ENCODE peak calls at places on chromosomes 1 and 21, in four cellular contexts. B, X, G and D are unnamed samples.

GRCh38 chr1:111198836-111199235 is 1.6 kb downstream of the DENND2D start:
- DNase-seq in G (peak), X (no peak), B (no peak), D (no peak)

GRCh38 chr21:39373634-39374033 is 24.7 kb upstream of the HMGN1 start:
- DNase-seq in G (peak), B (peak), X (no peak), D (peak)

GRCh38 chr1:44785027-44785376 is 3.0 kb downstream of the BEST4 start:
- DNase-seq in X (no peak), B (no peak), G (no peak), D (no peak)

GRCh38 chr1:201636581-201636980 is 97.7 kb downstream of the NAV1 start:
- DNase-seq in B (no peak), G (no peak), X (no peak), D (no peak)

GRCh38 chr1:25697426-25698220 is 81.0 kb downstream of the MAN1C1 start:
- DNase-seq in B (no peak), X (no peak), G (no peak), D (no peak)

GRCh38 chr1:53057134-53057533 is 4.9 kb upstream of the PODN start:
- DNase-seq in G (no peak), X (no peak), B (no peak), D (no peak)

GRCh38 chr1:20402585-20403422 is 83.2 kb downstream of the CAMK2N1 start:
- DNase-seq in G (no peak), B (no peak), X (no peak), D (no peak)

GRCh38 chr1:1538334-1538733 is 2.1 kb downstream of the TMEM240 start:
- DNase-seq in G (no peak), X (no peak), B (no peak), D (no peak)

GRCh38 chr1:40143891-40144575 is 17.2 kb upstream of the RLF start:
- DNase-seq in B (peak), X (peak), G (peak), D (peak)

GRCh38 chr1:9321480-9321849 is 28.8 kb downstream of the SPSB1 start:
- DNase-seq in B (peak), X (no peak), G (no peak), D (no peak)

GRCh38 chr21:37427221-37427620 is 60.6 kb downstream of the DYRK1A start:
- DNase-seq in X (no peak), G (no peak), B (no peak), D (no peak)

GRCh38 chr1:88803444-88803843 is 87.9 kb downstream of the GTF2B start:
- DNase-seq in B (no peak), X (no peak), G (no peak), D (no peak)